ENCODE peak calls at places on chromosome 17, in seven cellular contexts. One of them, this sample, is unnamed.

GRCh38 chr17:12133183-12133582 is 112.5 kb downstream of the MAP2K4 start:
- DNase-seq in HCT116: no peak
- DNase-seq in HepG2: no peak
- DNase-seq in H1: no peak
- DNase-seq in K562: no peak
- DNase-seq in GM12878: no peak
- DNase-seq in SK-N-SH: no peak
- DNase-seq in this sample: no peak

GRCh38 chr17:76014925-76015261 is 12.2 kb downstream of the EVPL start:
- DNase-seq in HCT116: no peak
- DNase-seq in HepG2: no peak
- DNase-seq in H1: no peak
- DNase-seq in K562: peak
- DNase-seq in GM12878: no peak
- DNase-seq in SK-N-SH: peak
- DNase-seq in this sample: no peak

GRCh38 chr17:10106067-10106466 is 92.3 kb downstream of the GAS7 start:
- DNase-seq in HCT116: no peak
- DNase-seq in HepG2: no peak
- DNase-seq in H1: no peak
- DNase-seq in K562: no peak
- DNase-seq in GM12878: no peak
- DNase-seq in SK-N-SH: no peak
- DNase-seq in this sample: no peak

GRCh38 chr17:8557176-8557806 is 73.2 kb downstream of the MYH10 start:
- DNase-seq in HCT116: no peak
- DNase-seq in HepG2: no peak
- DNase-seq in H1: no peak
- DNase-seq in K562: no peak
- DNase-seq in GM12878: no peak
- DNase-seq in SK-N-SH: no peak
- DNase-seq in this sample: no peak

GRCh38 chr17:19284005-19284959 is 47.1 kb downstream of the EPN2 start:
- DNase-seq in HCT116: no peak
- DNase-seq in HepG2: no peak
- DNase-seq in H1: no peak
- DNase-seq in K562: no peak
- DNase-seq in GM12878: no peak
- DNase-seq in SK-N-SH: no peak
- DNase-seq in this sample: no peak

GRCh38 chr17:50668025-50668837 is 33.5 kb downstream of the ABCC3 start:
- DNase-seq in HCT116: no peak
- DNase-seq in HepG2: no peak
- DNase-seq in H1: no peak
- DNase-seq in K562: no peak
- DNase-seq in GM12878: no peak
- DNase-seq in SK-N-SH: no peak
- DNase-seq in this sample: no peak

GRCh38 chr17:44077595-44077909 is 7.0 kb downstream of the G6PC3 start:
- DNase-seq in HCT116: no peak
- DNase-seq in HepG2: no peak
- DNase-seq in H1: no peak
- DNase-seq in K562: no peak
- DNase-seq in GM12878: no peak
- DNase-seq in SK-N-SH: no peak
- DNase-seq in this sample: no peak

GRCh38 chr17:79035686-79036085 is 11.7 kb downstream of the C1QTNF1 start:
- DNase-seq in HCT116: no peak
- DNase-seq in HepG2: no peak
- DNase-seq in H1: no peak
- DNase-seq in K562: no peak
- DNase-seq in GM12878: no peak
- DNase-seq in SK-N-SH: no peak
- DNase-seq in this sample: no peak

GRCh38 chr17:64507418-64507766 is 615 bp downstream of the CEP95 start:
- DNase-seq in HCT116: no peak
- DNase-seq in HepG2: peak
- DNase-seq in H1: no peak
- DNase-seq in K562: peak
- DNase-seq in GM12878: no peak
- DNase-seq in SK-N-SH: peak
- DNase-seq in this sample: peak

GRCh38 chr17:44417553-44417952 is 28.1 kb upstream of the ITGA2B start:
- DNase-seq in HCT116: peak
- DNase-seq in HepG2: peak
- DNase-seq in H1: no peak
- DNase-seq in K562: no peak
- DNase-seq in GM12878: peak
- DNase-seq in SK-N-SH: no peak
- DNase-seq in this sample: no peak

GRCh38 chr17:16478693-16479092 is 13.3 kb downstream of the LRRC75A start:
- DNase-seq in HCT116: no peak
- DNase-seq in HepG2: no peak
- DNase-seq in H1: no peak
- DNase-seq in K562: no peak
- DNase-seq in GM12878: no peak
- DNase-seq in SK-N-SH: no peak
- DNase-seq in this sample: no peak

GRCh38 chr17:8282345-8282744 is 6.1 kb upstream of the RANGRF start:
- DNase-seq in HCT116: no peak
- DNase-seq in HepG2: no peak
- DNase-seq in H1: no peak
- DNase-seq in K562: no peak
- DNase-seq in GM12878: no peak
- DNase-seq in SK-N-SH: no peak
- DNase-seq in this sample: no peak

GRCh38 chr17:82327757-82328140 is 5.8 kb downstream of the SECTM1 start:
- DNase-seq in HCT116: no peak
- DNase-seq in HepG2: no peak
- DNase-seq in H1: no peak
- DNase-seq in K562: no peak
- DNase-seq in GM12878: no peak
- DNase-seq in SK-N-SH: no peak
- DNase-seq in this sample: no peak
- TF ChIP-seq JUND in HCT116: no peak
- TF ChIP-seq JUND in HepG2: no peak
- TF ChIP-seq JUND in H1: no peak
- TF ChIP-seq JUND in K562: no peak
- TF ChIP-seq JUND in GM12878: no peak
- TF ChIP-seq JUND in SK-N-SH: no peak
- TF ChIP-seq JUND in this sample: no peak

GRCh38 chr17:45976391-45976754 is 22.7 kb upstream of the STH start:
- DNase-seq in HCT116: no peak
- DNase-seq in HepG2: no peak
- DNase-seq in H1: no peak
- DNase-seq in K562: no peak
- DNase-seq in GM12878: no peak
- DNase-seq in SK-N-SH: no peak
- DNase-seq in this sample: no peak

GRCh38 chr17:45977976-45978626 is 20.9 kb upstream of the STH start:
- DNase-seq in HCT116: no peak
- DNase-seq in HepG2: no peak
- DNase-seq in H1: no peak
- DNase-seq in K562: no peak
- DNase-seq in GM12878: no peak
- DNase-seq in SK-N-SH: no peak
- DNase-seq in this sample: no peak

GRCh38 chr17:45977506-45977824 is 21.6 kb upstream of the STH start:
- DNase-seq in HCT116: no peak
- DNase-seq in HepG2: no peak
- DNase-seq in H1: no peak
- DNase-seq in K562: no peak
- DNase-seq in GM12878: no peak
- DNase-seq in SK-N-SH: no peak
- DNase-seq in this sample: no peak

GRCh38 chr17:45975640-45976295 is 23.3 kb upstream of the STH start:
- DNase-seq in HCT116: no peak
- DNase-seq in HepG2: no peak
- DNase-seq in H1: no peak
- DNase-seq in K562: no peak
- DNase-seq in GM12878: no peak
- DNase-seq in SK-N-SH: no peak
- DNase-seq in this sample: no peak

DNA sequence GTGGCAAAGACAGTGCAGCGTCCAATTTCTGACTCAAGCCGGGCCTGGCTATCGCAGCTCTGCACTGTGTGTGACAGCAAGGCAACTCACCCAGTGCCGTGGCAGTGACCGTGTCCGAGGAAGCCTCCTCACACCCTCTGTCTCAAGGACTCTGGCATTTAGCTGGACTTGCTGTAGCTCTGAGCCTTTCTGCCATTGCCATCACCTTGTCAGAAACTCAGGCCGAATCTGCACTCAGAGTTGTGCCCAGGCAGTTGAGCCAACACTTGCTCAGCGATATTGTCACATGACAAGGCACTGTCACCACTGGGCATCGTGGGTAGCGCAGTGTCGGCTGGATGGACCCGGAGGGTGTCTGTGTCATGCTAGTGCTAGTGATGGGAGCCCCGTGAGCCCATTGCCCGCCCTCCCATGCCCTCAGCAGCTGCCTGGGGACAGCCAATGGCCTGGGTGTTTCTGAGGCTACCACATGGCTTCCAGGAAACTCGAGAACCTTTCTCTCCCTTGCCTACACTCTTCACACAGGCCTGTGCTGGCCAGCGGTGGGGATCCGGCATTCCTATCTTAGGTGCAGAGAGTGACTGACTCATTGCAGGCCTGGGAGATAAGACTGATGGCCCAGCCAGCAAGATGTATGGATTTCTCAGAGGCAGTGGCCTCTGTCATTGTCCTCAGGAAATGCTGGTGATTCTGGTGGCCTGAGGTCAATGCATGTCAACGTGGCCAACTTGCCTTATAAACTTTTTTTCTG is 22.1 kb upstream of the STH start:
- DNase-seq in HCT116: no peak
- DNase-seq in HepG2: no peak
- DNase-seq in H1: no peak
- DNase-seq in K562: peak
- DNase-seq in GM12878: no peak
- DNase-seq in SK-N-SH: no peak
- DNase-seq in this sample: no peak
- TF ChIP-seq JUND in HCT116: no peak
- TF ChIP-seq JUND in HepG2: no peak
- TF ChIP-seq JUND in H1: no peak
- TF ChIP-seq JUND in K562: peak
- TF ChIP-seq JUND in GM12878: no peak
- TF ChIP-seq JUND in SK-N-SH: no peak
- TF ChIP-seq JUND in this sample: no peak

GRCh38 chr17:57938061-57938502 is 17.1 kb downstream of the CUEDC1 start:
- DNase-seq in HCT116: no peak
- DNase-seq in HepG2: peak
- DNase-seq in H1: no peak
- DNase-seq in K562: no peak
- DNase-seq in GM12878: no peak
- DNase-seq in SK-N-SH: no peak
- DNase-seq in this sample: no peak

GRCh38 chr17:57940653-57941329 is 14.4 kb downstream of the CUEDC1 start:
- DNase-seq in HCT116: no peak
- DNase-seq in HepG2: no peak
- DNase-seq in H1: no peak
- DNase-seq in K562: no peak
- DNase-seq in GM12878: peak
- DNase-seq in SK-N-SH: no peak
- DNase-seq in this sample: peak

GRCh38 chr17:57941384-57942370 is 13.5 kb downstream of the CUEDC1 start:
- DNase-seq in HCT116: no peak
- DNase-seq in HepG2: no peak
- DNase-seq in H1: no peak
- DNase-seq in K562: no peak
- DNase-seq in GM12878: no peak
- DNase-seq in SK-N-SH: no peak
- DNase-seq in this sample: no peak

GRCh38 chr17:57939797-57940196 is 15.4 kb downstream of the CUEDC1 start:
- DNase-seq in HCT116: no peak
- DNase-seq in HepG2: no peak
- DNase-seq in H1: no peak
- DNase-seq in K562: no peak
- DNase-seq in GM12878: peak
- DNase-seq in SK-N-SH: no peak
- DNase-seq in this sample: no peak

DNA sequence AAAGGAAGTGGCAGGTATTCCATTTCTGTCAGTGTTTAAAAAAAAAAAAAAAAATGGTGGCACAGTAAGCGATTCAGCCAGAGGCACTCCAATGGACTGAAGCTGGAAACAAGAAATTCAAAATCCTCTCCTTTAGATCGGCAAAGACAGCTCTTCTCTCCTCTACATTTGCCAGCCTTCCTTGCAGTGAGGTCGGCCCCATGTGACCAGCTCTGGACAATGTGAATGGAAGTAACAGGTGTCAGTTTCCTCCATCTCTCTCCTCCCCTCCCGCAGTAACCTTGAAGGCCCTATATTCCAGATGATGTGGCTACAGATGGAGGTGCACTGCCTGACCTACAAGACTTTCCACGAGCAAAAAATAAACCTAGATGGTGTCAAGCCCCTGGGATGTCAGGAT is 15.0 kb downstream of the CUEDC1 start:
- DNase-seq in HCT116: no peak
- DNase-seq in HepG2: no peak
- DNase-seq in H1: no peak
- DNase-seq in K562: no peak
- DNase-seq in GM12878: no peak
- DNase-seq in SK-N-SH: no peak
- DNase-seq in this sample: peak
- TF ChIP-seq JUND in HCT116: no peak
- TF ChIP-seq JUND in HepG2: no peak
- TF ChIP-seq JUND in H1: no peak
- TF ChIP-seq JUND in K562: no peak
- TF ChIP-seq JUND in GM12878: no peak
- TF ChIP-seq JUND in SK-N-SH: no peak
- TF ChIP-seq JUND in this sample: no peak

DNA sequence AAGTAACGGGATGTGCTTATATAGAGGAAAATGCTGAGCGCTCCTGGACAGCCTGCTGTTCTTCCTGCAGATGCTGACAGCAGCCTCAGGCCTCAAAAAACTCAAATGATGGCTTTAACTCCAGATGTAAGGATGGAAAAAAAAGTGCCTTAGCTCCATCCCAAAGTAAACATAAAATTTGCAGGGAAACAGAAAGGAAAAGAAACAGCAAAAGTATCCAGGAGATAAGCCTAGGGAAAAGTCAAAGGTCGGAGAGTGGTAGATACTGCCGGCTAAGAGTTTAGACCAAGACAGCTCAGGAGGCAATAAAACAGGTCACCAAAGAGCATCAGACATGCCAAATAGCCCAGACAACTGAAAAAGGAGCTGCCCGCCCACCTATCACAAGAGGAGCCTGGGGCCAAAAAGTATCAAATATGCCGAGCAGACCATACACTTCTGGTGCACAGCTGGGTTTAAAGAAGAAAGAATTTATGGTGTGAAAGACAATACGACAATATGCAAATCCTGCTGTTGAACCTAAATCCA is 6.9 kb downstream of the KRT31 start:
- DNase-seq in HCT116: no peak
- DNase-seq in HepG2: no peak
- DNase-seq in H1: no peak
- DNase-seq in K562: no peak
- DNase-seq in GM12878: no peak
- DNase-seq in SK-N-SH: no peak
- DNase-seq in this sample: no peak
- TF ChIP-seq JUND in HCT116: no peak
- TF ChIP-seq JUND in HepG2: no peak
- TF ChIP-seq JUND in H1: no peak
- TF ChIP-seq JUND in K562: no peak
- TF ChIP-seq JUND in GM12878: no peak
- TF ChIP-seq JUND in SK-N-SH: no peak
- TF ChIP-seq JUND in this sample: no peak

This sample was measured in T47D.